ENCODE peak calls at places on chromosome 4, in five cellular contexts. Y is right atrium auricular region, C is cardiac muscle cell, L is MM.1S, Q is lung. J is an unnamed sample.

GRCh38 chr4:3796960-3797359 is 30.8 kb downstream of the ADRA2C start:
- DNase-seq in Y (no peak), C (no peak), L (no peak), Q (no peak), J (no peak)

GRCh38 chr4:15657366-15657765 is 2.2 kb upstream of the FBXL5 start:
- DNase-seq in Y (no peak), C (no peak), L (no peak), Q (no peak), J (no peak)

GRCh38 chr4:174213734-174214101 is 69.7 kb downstream of the FBXO8 start:
- DNase-seq in Y (no peak), C (peak; percentile 41), L (no peak), Q (no peak), J (no peak)

GRCh38 chr4:94621491-94622080 is 136.2 kb upstream of the BMPR1B start:
- DNase-seq in Y (no peak), C (peak; percentile 65), L (peak; percentile 45), Q (no peak), J (peak; percentile 37)

GRCh38 chr4:37441231-37442061 is 196.9 kb downstream of the NWD2 start:
- DNase-seq in Y (no peak), C (no peak), L (no peak), Q (no peak), J (no peak)

GRCh38 chr4:102387552-102388150 is 42.4 kb upstream of the SLC39A8 start:
- DNase-seq in Y (no peak), C (peak; percentile 35), L (no peak), Q (no peak), J (no peak)

GRCh38 chr4:67332627-67333026 is 212.7 kb downstream of the CENPC start:
- DNase-seq in Y (no peak), C (peak; percentile 18), L (peak; percentile 10), Q (no peak), J (peak; percentile 14)

GRCh38 chr4:99202094-99202493 is 17.0 kb downstream of the ADH6 start:
- DNase-seq in Y (no peak), C (no peak), L (no peak), Q (no peak), J (no peak)

GRCh38 chr4:106914223-106914622 is 121.9 kb downstream of the DKK2 start:
- DNase-seq in Y (no peak), C (peak; percentile 68), L (no peak), Q (no peak), J (no peak)

GRCh38 chr4:69057620-69058409 is 38.5 kb upstream of the UGT2B7 start:
- DNase-seq in Y (no peak), C (peak; percentile 48), L (peak; percentile 50), Q (no peak), J (no peak)

GRCh38 chr4:186666252-186666651 is 57.4 kb downstream of the FAT1 start:
- DNase-seq in Y (no peak), C (no peak), L (no peak), Q (no peak), J (no peak)

GRCh38 chr4:108834167-108834566 is 71.3 kb upstream of the ETNPPL start:
- DNase-seq in Y (no peak), C (peak; percentile 42), L (no peak), Q (no peak), J (no peak)

GRCh38 chr4:84849051-84849640 is 117.3 kb downstream of the WDFY3 start:
- DNase-seq in Y (no peak), C (no peak), L (no peak), Q (no peak), J (no peak)

GRCh38 chr4:6562931-6563901 is 11.8 kb upstream of the MAN2B2 start:
- DNase-seq in Y (no peak), C (peak; percentile 7), L (no peak), Q (no peak), J (no peak)

GRCh38 chr4:32485976-32486375 is 1765.8 kb downstream of the PCDH7 start:
- DNase-seq in Y (no peak), C (peak; percentile 41), L (no peak), Q (no peak), J (no peak)

GRCh38 chr4:127648061-127648460 is 15.3 kb downstream of the INTU start:
- DNase-seq in Y (no peak), C (no peak), L (no peak), Q (no peak), J (no peak)

GRCh38 chr4:189124149-189124758 is 816.4 kb upstream of the FRG1 start:
- DNase-seq in Y (no peak), C (peak; percentile 8), L (peak; percentile 55), Q (no peak), J (peak; percentile 3)

GRCh38 chr4:27316176-27316575 is 455.5 kb downstream of the STIM2 start:
- DNase-seq in Y (no peak), C (no peak), L (no peak), Q (no peak), J (no peak)

GRCh38 chr4:77600521-77601451 is 4.8 kb upstream of the CXCL13 start:
- DNase-seq in Y (no peak), C (peak; percentile 61), L (peak; percentile 53), Q (no peak), J (peak; percentile 31)

GRCh38 chr4:25012671-25013070 is 18.1 kb downstream of the LGI2 start:
- DNase-seq in Y (no peak), C (no peak), L (no peak), Q (no peak), J (no peak)

GRCh38 chr4:75675004-75675531 is 1.9 kb upstream of the G3BP2 start:
- DNase-seq in Y (no peak), C (peak; percentile 27), L (no peak), Q (no peak), J (no peak)

GRCh38 chr4:153252122-153252521 is 47.9 kb downstream of the TRIM2 start:
- DNase-seq in Y (no peak), C (no peak), L (no peak), Q (no peak), J (no peak)

GRCh38 chr4:16896871-16897270 is 1.6 kb downstream of the LDB2 start:
- DNase-seq in Y (no peak), C (peak; percentile 76), L (no peak), Q (no peak), J (no peak)
- H3K4me3 ChIP-seq in Y (peak overlapping the region; percentile 43), C (peak overlapping the region; percentile 35), L (no peak overlapping the region), Q (no peak overlapping the region), J (no peak overlapping the region)

GRCh38 chr4:1166509-1167243 is 5.7 kb downstream of the SPON2 start:
- DNase-seq in Y (no peak), C (peak; percentile 33), L (no peak), Q (no peak), J (no peak)
- H3K4me3 ChIP-seq in Y (no peak overlapping the region), C (no peak overlapping the region), L (peak overlapping the region; percentile 92), Q (no peak overlapping the region), J (peak overlapping the region; percentile 62)

GRCh38 chr4:122909683-122910082 is 12.7 kb downstream of the NUDT6 start:
- DNase-seq in Y (no peak), C (no peak), L (no peak), Q (no peak), J (no peak)
- H3K4me3 ChIP-seq in Y (no peak overlapping the region), C (no peak overlapping the region), L (no peak overlapping the region), Q (no peak overlapping the region), J (no peak overlapping the region)

DNA sequence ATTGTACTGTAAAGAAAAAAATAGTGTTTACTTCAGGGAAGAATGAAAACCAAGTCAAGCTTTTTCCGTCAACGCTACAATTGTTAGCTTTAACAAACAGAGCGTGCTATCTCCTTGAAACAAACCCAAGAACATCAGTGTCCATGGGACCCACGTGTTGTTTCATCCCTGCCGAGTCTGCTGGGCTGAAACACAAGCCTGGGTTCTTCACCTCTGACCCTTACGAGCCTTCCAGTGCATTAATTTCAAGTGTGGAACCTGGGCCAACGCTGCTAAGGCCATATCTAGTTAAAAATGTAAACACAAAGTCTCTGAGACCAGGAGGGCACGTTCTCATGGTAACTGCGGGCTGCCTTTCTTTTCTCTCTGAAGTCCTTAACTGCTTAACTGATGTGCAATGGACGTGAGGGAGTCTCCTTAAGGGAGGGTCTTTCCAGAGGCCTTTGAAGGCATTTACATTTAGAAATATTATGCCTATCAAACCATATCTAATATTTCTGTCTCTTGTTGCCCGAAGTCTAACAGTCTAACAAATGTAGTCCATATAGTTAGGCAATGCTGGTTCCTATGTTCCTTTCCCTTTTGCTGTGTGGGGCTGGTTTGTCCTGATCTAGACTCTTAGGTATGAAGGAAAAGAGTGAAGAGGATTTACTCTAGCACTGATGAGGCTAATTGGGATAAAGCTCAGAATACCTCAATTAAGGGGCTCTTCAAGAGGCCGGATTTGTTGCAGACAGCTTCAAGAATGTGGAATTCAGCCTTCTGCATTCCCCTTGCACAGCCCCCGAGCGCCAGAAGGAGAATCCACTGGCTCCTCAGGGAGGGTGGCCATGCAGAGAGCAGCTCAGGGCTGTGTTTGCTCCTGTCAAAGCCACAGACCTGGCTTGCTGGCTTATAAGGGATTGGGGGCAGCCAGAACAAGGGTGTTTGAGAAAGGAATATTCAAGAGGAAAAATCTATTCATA is 36.5 kb downstream of the ING2 start:
- DNase-seq in Y (peak; percentile 55), C (peak; percentile 15), L (no peak), Q (no peak), J (no peak)
- H3K4me3 ChIP-seq in Y (no peak overlapping the region), C (no peak overlapping the region), L (no peak overlapping the region), Q (no peak overlapping the region), J (no peak overlapping the region)

GRCh38 chr4:40372651-40373050 is 37.5 kb downstream of the CHRNA9 start:
- DNase-seq in Y (no peak), C (no peak), L (no peak), Q (no peak), J (no peak)

GRCh38 chr4:40375090-40375489 is 40.0 kb downstream of the CHRNA9 start:
- DNase-seq in Y (no peak), C (no peak), L (no peak), Q (no peak), J (no peak)

GRCh38 chr4:40377462-40378385 is 42.6 kb downstream of the CHRNA9 start:
- DNase-seq in Y (no peak), C (peak; percentile 28), L (no peak), Q (no peak), J (no peak)

GRCh38 chr4:40378619-40379018 is 43.5 kb downstream of the CHRNA9 start:
- DNase-seq in Y (no peak), C (no peak), L (no peak), Q (no peak), J (no peak)

GRCh38 chr4:40375620-40376019 is 40.5 kb downstream of the CHRNA9 start:
- DNase-seq in Y (no peak), C (no peak), L (no peak), Q (no peak), J (no peak)
- H3K4me3 ChIP-seq in Y (no peak overlapping the region), C (no peak overlapping the region), L (no peak overlapping the region), Q (no peak overlapping the region), J (no peak overlapping the region)

DNA sequence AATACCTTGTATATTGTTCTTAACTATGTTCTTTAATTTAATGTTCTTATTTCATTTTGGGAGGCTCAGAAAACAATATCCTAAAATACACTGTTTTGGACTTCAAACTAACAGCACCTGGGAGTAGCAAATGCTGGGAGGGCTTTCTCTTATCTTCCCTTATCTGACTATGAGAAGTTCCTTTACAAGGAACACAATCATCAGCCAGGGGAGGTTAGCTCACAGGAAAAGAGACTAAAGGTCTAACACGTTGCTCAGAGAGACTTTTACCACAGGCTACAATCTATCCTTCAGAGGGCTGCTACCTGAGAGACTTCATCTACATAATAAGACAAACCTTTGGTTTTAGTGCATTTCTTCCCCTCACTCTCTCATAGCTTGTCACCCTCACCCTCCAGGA is 35.7 kb downstream of the MEPE start:
- DNase-seq in Y (no peak), C (no peak), L (no peak), Q (no peak), J (no peak)
- H3K4me3 ChIP-seq in Y (no peak overlapping the region), C (no peak overlapping the region), L (no peak overlapping the region), Q (no peak overlapping the region), J (no peak overlapping the region)